ENCODE peak calls at places on chromosome 2, in nine cellular contexts. W, D, I, E, X, R, L, O and K are unnamed samples.
A peak's percentile ranks its signal among the peaks of the same experiment; 100 is the strongest.

GRCh38 chr2:233832869-233833812 is 21.2 kb downstream of the HJURP start:
- DNase-seq in R (no peak), W (no peak), L (no peak), X (peak; percentile 48), I (peak; percentile 63), D (peak; percentile 32), E (peak; percentile 18), O (peak; percentile 77), K (peak; percentile 23)

GRCh38 chr2:37864217-37864616 is 60.9 kb upstream of the RMDN2 start:
- DNase-seq in L (no peak), X (no peak), R (no peak), I (no peak), O (no peak), W (no peak), D (no peak), E (no peak), K (no peak)

GRCh38 chr2:175854149-175854548 is 147.9 kb downstream of the LNPK start:
- DNase-seq in D (no peak), O (no peak), R (no peak), W (no peak), L (no peak), X (no peak), E (no peak), I (no peak), K (no peak)

GRCh38 chr2:27705851-27706622 is 42.3 kb downstream of the SLC4A1AP start:
- DNase-seq in R (no peak), I (peak; percentile 58), W (no peak), L (no peak), O (peak; percentile 98), X (peak; percentile 80), D (peak; percentile 68), E (peak; percentile 63), K (peak; percentile 94)

GRCh38 chr2:187372213-187372612 is 75.8 kb downstream of the CALCRL start:
- DNase-seq in W (no peak), X (no peak), I (no peak), E (no peak), O (no peak), L (no peak), R (no peak), D (no peak), K (peak; percentile 53)

GRCh38 chr2:58427572-58428285 is 186.6 kb upstream of the FANCL start:
- DNase-seq in D (no peak), O (no peak), X (peak; percentile 55), R (no peak), I (peak; percentile 46), L (no peak), E (no peak), W (peak; percentile 38), K (peak; percentile 20)

GRCh38 chr2:96602330-96602823 is 35.7 kb downstream of the KANSL3 start:
- DNase-seq in I (peak; percentile 67), D (no peak), W (no peak), L (no peak), X (no peak), O (no peak), R (no peak), E (peak; percentile 53), K (no peak)

GRCh38 chr2:96507957-96508520 is 2.9 kb upstream of the NEURL3 start:
- DNase-seq in I (peak; percentile 88), O (peak; percentile 52), R (peak; percentile 90), E (peak; percentile 83), D (peak; percentile 52), L (peak; percentile 78), X (peak; percentile 75), W (peak; percentile 94), K (no peak)

GRCh38 chr2:236355911-236356310 is 91.7 kb upstream of the ASB18 start:
- DNase-seq in E (no peak), O (no peak), R (no peak), I (no peak), L (no peak), D (no peak), X (no peak), W (no peak), K (no peak)